ENCODE peak calls at places on chromosomes 16 and 17, in seven cellular contexts. One of them, this sample, is unnamed.

GRCh38 chr16:68382296-68382718 is 66.0 kb downstream of the SMPD3 start:
- DNase-seq in astrocyte of the hippocampus: no peak
- DNase-seq in heart right ventricle: no peak
- DNase-seq in activated CD8-positive, alpha-beta memory T cell treated with anti-CD3 and anti-CD28 coated beads for 1 hour: no peak
- DNase-seq in trophoblast cell: no peak
- DNase-seq in activated effector memory CD4-positive, alpha-beta T cell treated with anti-CD3 and anti-CD28 coated beads, Interleukin-2, amount 50 U/mL, for 16 hours: no peak
- DNase-seq in activated T-cell treated with anti-CD3 and anti-CD28 coated beads, Interleukin-2, amount 50 U/mL, for 4 hours: no peak
- DNase-seq in this sample: no peak

GRCh38 chr16:81446318-81447275 is 2.0 kb downstream of the CMIP start:
- DNase-seq in activated effector memory CD4-positive, alpha-beta T cell treated with anti-CD3 and anti-CD28 coated beads, Interleukin-2, amount 50 U/mL, for 16 hours: peak
- DNase-seq in heart right ventricle: no peak
- DNase-seq in astrocyte of the hippocampus: peak
- DNase-seq in trophoblast cell: peak
- DNase-seq in activated CD8-positive, alpha-beta memory T cell treated with anti-CD3 and anti-CD28 coated beads for 1 hour: no peak
- DNase-seq in activated T-cell treated with anti-CD3 and anti-CD28 coated beads, Interleukin-2, amount 50 U/mL, for 4 hours: no peak
- DNase-seq in this sample: no peak

GRCh38 chr16:50359626-50360025 is 9.2 kb downstream of the BRD7 start:
- DNase-seq in heart right ventricle: no peak
- DNase-seq in activated T-cell treated with anti-CD3 and anti-CD28 coated beads, Interleukin-2, amount 50 U/mL, for 4 hours: no peak
- DNase-seq in trophoblast cell: no peak
- DNase-seq in astrocyte of the hippocampus: no peak
- DNase-seq in activated effector memory CD4-positive, alpha-beta T cell treated with anti-CD3 and anti-CD28 coated beads, Interleukin-2, amount 50 U/mL, for 16 hours: no peak
- DNase-seq in activated CD8-positive, alpha-beta memory T cell treated with anti-CD3 and anti-CD28 coated beads for 1 hour: no peak
- DNase-seq in this sample: no peak

GRCh38 chr17:81528651-81529436 is 667 bp downstream of the FSCN2 start:
- DNase-seq in activated T-cell treated with anti-CD3 and anti-CD28 coated beads, Interleukin-2, amount 50 U/mL, for 4 hours: no peak
- DNase-seq in heart right ventricle: peak
- DNase-seq in trophoblast cell: peak
- DNase-seq in activated CD8-positive, alpha-beta memory T cell treated with anti-CD3 and anti-CD28 coated beads for 1 hour: no peak
- DNase-seq in activated effector memory CD4-positive, alpha-beta T cell treated with anti-CD3 and anti-CD28 coated beads, Interleukin-2, amount 50 U/mL, for 16 hours: no peak
- DNase-seq in astrocyte of the hippocampus: no peak
- DNase-seq in this sample: no peak

GRCh38 chr17:1313270-1314005 is 34.0 kb downstream of the TRARG1 start:
- DNase-seq in activated T-cell treated with anti-CD3 and anti-CD28 coated beads, Interleukin-2, amount 50 U/mL, for 4 hours: no peak
- DNase-seq in astrocyte of the hippocampus: no peak
- DNase-seq in trophoblast cell: no peak
- DNase-seq in activated CD8-positive, alpha-beta memory T cell treated with anti-CD3 and anti-CD28 coated beads for 1 hour: no peak
- DNase-seq in activated effector memory CD4-positive, alpha-beta T cell treated with anti-CD3 and anti-CD28 coated beads, Interleukin-2, amount 50 U/mL, for 16 hours: no peak
- DNase-seq in heart right ventricle: no peak
- DNase-seq in this sample: no peak

GRCh38 chr16:58658796-58659211 is 25.8 kb downstream of the SLC38A7 start:
- DNase-seq in heart right ventricle: no peak
- DNase-seq in trophoblast cell: no peak
- DNase-seq in activated effector memory CD4-positive, alpha-beta T cell treated with anti-CD3 and anti-CD28 coated beads, Interleukin-2, amount 50 U/mL, for 16 hours: no peak
- DNase-seq in activated T-cell treated with anti-CD3 and anti-CD28 coated beads, Interleukin-2, amount 50 U/mL, for 4 hours: no peak
- DNase-seq in astrocyte of the hippocampus: no peak
- DNase-seq in activated CD8-positive, alpha-beta memory T cell treated with anti-CD3 and anti-CD28 coated beads for 1 hour: no peak
- DNase-seq in this sample: no peak

GRCh38 chr17:19470529-19471261 is 59.7 kb downstream of the RNF112 start:
- DNase-seq in astrocyte of the hippocampus: no peak
- DNase-seq in activated effector memory CD4-positive, alpha-beta T cell treated with anti-CD3 and anti-CD28 coated beads, Interleukin-2, amount 50 U/mL, for 16 hours: no peak
- DNase-seq in activated CD8-positive, alpha-beta memory T cell treated with anti-CD3 and anti-CD28 coated beads for 1 hour: no peak
- DNase-seq in trophoblast cell: no peak
- DNase-seq in heart right ventricle: peak
- DNase-seq in activated T-cell treated with anti-CD3 and anti-CD28 coated beads, Interleukin-2, amount 50 U/mL, for 4 hours: no peak
- DNase-seq in this sample: no peak

GRCh38 chr17:51056813-51057510 is 63.7 kb downstream of the SPAG9 start:
- DNase-seq in activated effector memory CD4-positive, alpha-beta T cell treated with anti-CD3 and anti-CD28 coated beads, Interleukin-2, amount 50 U/mL, for 16 hours: no peak
- DNase-seq in trophoblast cell: no peak
- DNase-seq in activated T-cell treated with anti-CD3 and anti-CD28 coated beads, Interleukin-2, amount 50 U/mL, for 4 hours: no peak
- DNase-seq in heart right ventricle: no peak
- DNase-seq in astrocyte of the hippocampus: peak
- DNase-seq in activated CD8-positive, alpha-beta memory T cell treated with anti-CD3 and anti-CD28 coated beads for 1 hour: peak
- DNase-seq in this sample: peak

GRCh38 chr16:49341706-49342105 is 31.9 kb upstream of the C16orf78 start:
- DNase-seq in activated T-cell treated with anti-CD3 and anti-CD28 coated beads, Interleukin-2, amount 50 U/mL, for 4 hours: no peak
- DNase-seq in activated CD8-positive, alpha-beta memory T cell treated with anti-CD3 and anti-CD28 coated beads for 1 hour: no peak
- DNase-seq in heart right ventricle: no peak
- DNase-seq in astrocyte of the hippocampus: no peak
- DNase-seq in activated effector memory CD4-positive, alpha-beta T cell treated with anti-CD3 and anti-CD28 coated beads, Interleukin-2, amount 50 U/mL, for 16 hours: no peak
- DNase-seq in trophoblast cell: no peak
- DNase-seq in this sample: no peak

GRCh38 chr16:49675417-49675816 is 180.5 kb downstream of the ZNF423 start:
- DNase-seq in trophoblast cell: no peak
- DNase-seq in activated CD8-positive, alpha-beta memory T cell treated with anti-CD3 and anti-CD28 coated beads for 1 hour: no peak
- DNase-seq in astrocyte of the hippocampus: no peak
- DNase-seq in activated T-cell treated with anti-CD3 and anti-CD28 coated beads, Interleukin-2, amount 50 U/mL, for 4 hours: no peak
- DNase-seq in activated effector memory CD4-positive, alpha-beta T cell treated with anti-CD3 and anti-CD28 coated beads, Interleukin-2, amount 50 U/mL, for 16 hours: no peak
- DNase-seq in heart right ventricle: no peak
- DNase-seq in this sample: no peak

GRCh38 chr16:87724490-87725291 is 41.1 kb downstream of the KLHDC4 start:
- DNase-seq in activated CD8-positive, alpha-beta memory T cell treated with anti-CD3 and anti-CD28 coated beads for 1 hour: no peak
- DNase-seq in activated T-cell treated with anti-CD3 and anti-CD28 coated beads, Interleukin-2, amount 50 U/mL, for 4 hours: no peak
- DNase-seq in heart right ventricle: no peak
- DNase-seq in activated effector memory CD4-positive, alpha-beta T cell treated with anti-CD3 and anti-CD28 coated beads, Interleukin-2, amount 50 U/mL, for 16 hours: no peak
- DNase-seq in trophoblast cell: no peak
- DNase-seq in astrocyte of the hippocampus: no peak
- DNase-seq in this sample: no peak

GRCh38 chr17:40074175-40074512 is 11.4 kb downstream of the THRA start:
- DNase-seq in astrocyte of the hippocampus: no peak
- DNase-seq in activated effector memory CD4-positive, alpha-beta T cell treated with anti-CD3 and anti-CD28 coated beads, Interleukin-2, amount 50 U/mL, for 16 hours: no peak
- DNase-seq in activated CD8-positive, alpha-beta memory T cell treated with anti-CD3 and anti-CD28 coated beads for 1 hour: no peak
- DNase-seq in trophoblast cell: no peak
- DNase-seq in activated T-cell treated with anti-CD3 and anti-CD28 coated beads, Interleukin-2, amount 50 U/mL, for 4 hours: no peak
- DNase-seq in heart right ventricle: no peak
- DNase-seq in this sample: no peak

GRCh38 chr17:76493505-76494167 is 7.6 kb downstream of the RHBDF2 start:
- DNase-seq in heart right ventricle: peak
- DNase-seq in activated T-cell treated with anti-CD3 and anti-CD28 coated beads, Interleukin-2, amount 50 U/mL, for 4 hours: no peak
- DNase-seq in activated CD8-positive, alpha-beta memory T cell treated with anti-CD3 and anti-CD28 coated beads for 1 hour: no peak
- DNase-seq in astrocyte of the hippocampus: no peak
- DNase-seq in trophoblast cell: no peak
- DNase-seq in activated effector memory CD4-positive, alpha-beta T cell treated with anti-CD3 and anti-CD28 coated beads, Interleukin-2, amount 50 U/mL, for 16 hours: no peak
- DNase-seq in this sample: no peak

GRCh38 chr17:3818786-3819185 is 17.8 kb upstream of the ITGAE start:
- DNase-seq in activated effector memory CD4-positive, alpha-beta T cell treated with anti-CD3 and anti-CD28 coated beads, Interleukin-2, amount 50 U/mL, for 16 hours: no peak
- DNase-seq in activated CD8-positive, alpha-beta memory T cell treated with anti-CD3 and anti-CD28 coated beads for 1 hour: no peak
- DNase-seq in heart right ventricle: no peak
- DNase-seq in activated T-cell treated with anti-CD3 and anti-CD28 coated beads, Interleukin-2, amount 50 U/mL, for 4 hours: no peak
- DNase-seq in trophoblast cell: no peak
- DNase-seq in astrocyte of the hippocampus: peak
- DNase-seq in this sample: no peak

GRCh38 chr17:61694095-61694494 is 103.1 kb upstream of the NACA2 start:
- DNase-seq in activated CD8-positive, alpha-beta memory T cell treated with anti-CD3 and anti-CD28 coated beads for 1 hour: no peak
- DNase-seq in astrocyte of the hippocampus: no peak
- DNase-seq in trophoblast cell: no peak
- DNase-seq in activated effector memory CD4-positive, alpha-beta T cell treated with anti-CD3 and anti-CD28 coated beads, Interleukin-2, amount 50 U/mL, for 16 hours: no peak
- DNase-seq in activated T-cell treated with anti-CD3 and anti-CD28 coated beads, Interleukin-2, amount 50 U/mL, for 4 hours: no peak
- DNase-seq in heart right ventricle: no peak
- DNase-seq in this sample: no peak

GRCh38 chr17:21218101-21218500 is 4.1 kb upstream of the TMEM11 start:
- DNase-seq in astrocyte of the hippocampus: no peak
- DNase-seq in activated CD8-positive, alpha-beta memory T cell treated with anti-CD3 and anti-CD28 coated beads for 1 hour: no peak
- DNase-seq in trophoblast cell: no peak
- DNase-seq in heart right ventricle: no peak
- DNase-seq in activated effector memory CD4-positive, alpha-beta T cell treated with anti-CD3 and anti-CD28 coated beads, Interleukin-2, amount 50 U/mL, for 16 hours: peak
- DNase-seq in activated T-cell treated with anti-CD3 and anti-CD28 coated beads, Interleukin-2, amount 50 U/mL, for 4 hours: no peak
- DNase-seq in this sample: no peak

GRCh38 chr17:19359856-19360255 is 2.7 kb downstream of the B9D1 start:
- DNase-seq in astrocyte of the hippocampus: no peak
- DNase-seq in trophoblast cell: no peak
- DNase-seq in heart right ventricle: no peak
- DNase-seq in activated T-cell treated with anti-CD3 and anti-CD28 coated beads, Interleukin-2, amount 50 U/mL, for 4 hours: no peak
- DNase-seq in activated effector memory CD4-positive, alpha-beta T cell treated with anti-CD3 and anti-CD28 coated beads, Interleukin-2, amount 50 U/mL, for 16 hours: no peak
- DNase-seq in activated CD8-positive, alpha-beta memory T cell treated with anti-CD3 and anti-CD28 coated beads for 1 hour: no peak
- DNase-seq in this sample: no peak

GRCh38 chr16:65202461-65202860 is 80.6 kb upstream of the CDH11 start:
- DNase-seq in activated CD8-positive, alpha-beta memory T cell treated with anti-CD3 and anti-CD28 coated beads for 1 hour: no peak
- DNase-seq in astrocyte of the hippocampus: no peak
- DNase-seq in activated T-cell treated with anti-CD3 and anti-CD28 coated beads, Interleukin-2, amount 50 U/mL, for 4 hours: no peak
- DNase-seq in activated effector memory CD4-positive, alpha-beta T cell treated with anti-CD3 and anti-CD28 coated beads, Interleukin-2, amount 50 U/mL, for 16 hours: no peak
- DNase-seq in trophoblast cell: no peak
- DNase-seq in heart right ventricle: no peak
- DNase-seq in this sample: no peak

GRCh38 chr16:8950580-8951077 is 13.1 kb downstream of the USP7 start:
- DNase-seq in activated T-cell treated with anti-CD3 and anti-CD28 coated beads, Interleukin-2, amount 50 U/mL, for 4 hours: no peak
- DNase-seq in activated CD8-positive, alpha-beta memory T cell treated with anti-CD3 and anti-CD28 coated beads for 1 hour: no peak
- DNase-seq in heart right ventricle: no peak
- DNase-seq in trophoblast cell: peak
- DNase-seq in astrocyte of the hippocampus: peak
- DNase-seq in activated effector memory CD4-positive, alpha-beta T cell treated with anti-CD3 and anti-CD28 coated beads, Interleukin-2, amount 50 U/mL, for 16 hours: no peak
- DNase-seq in this sample: no peak

GRCh38 chr17:21542991-21543390 is 149.3 kb upstream of the KCNJ18 start:
- DNase-seq in activated effector memory CD4-positive, alpha-beta T cell treated with anti-CD3 and anti-CD28 coated beads, Interleukin-2, amount 50 U/mL, for 16 hours: no peak
- DNase-seq in astrocyte of the hippocampus: no peak
- DNase-seq in heart right ventricle: no peak
- DNase-seq in activated CD8-positive, alpha-beta memory T cell treated with anti-CD3 and anti-CD28 coated beads for 1 hour: no peak
- DNase-seq in trophoblast cell: no peak
- DNase-seq in activated T-cell treated with anti-CD3 and anti-CD28 coated beads, Interleukin-2, amount 50 U/mL, for 4 hours: no peak
- DNase-seq in this sample: no peak

GRCh38 chr17:7016406-7016805 is 4.0 kb downstream of the RNASEK start:
- DNase-seq in heart right ventricle: no peak
- DNase-seq in activated effector memory CD4-positive, alpha-beta T cell treated with anti-CD3 and anti-CD28 coated beads, Interleukin-2, amount 50 U/mL, for 16 hours: no peak
- DNase-seq in astrocyte of the hippocampus: no peak
- DNase-seq in activated CD8-positive, alpha-beta memory T cell treated with anti-CD3 and anti-CD28 coated beads for 1 hour: no peak
- DNase-seq in trophoblast cell: no peak
- DNase-seq in activated T-cell treated with anti-CD3 and anti-CD28 coated beads, Interleukin-2, amount 50 U/mL, for 4 hours: no peak
- DNase-seq in this sample: no peak

GRCh38 chr16:48608452-48608851 is 1.5 kb downstream of the N4BP1 start:
- DNase-seq in heart right ventricle: no peak
- DNase-seq in trophoblast cell: no peak
- DNase-seq in activated effector memory CD4-positive, alpha-beta T cell treated with anti-CD3 and anti-CD28 coated beads, Interleukin-2, amount 50 U/mL, for 16 hours: no peak
- DNase-seq in activated CD8-positive, alpha-beta memory T cell treated with anti-CD3 and anti-CD28 coated beads for 1 hour: no peak
- DNase-seq in activated T-cell treated with anti-CD3 and anti-CD28 coated beads, Interleukin-2, amount 50 U/mL, for 4 hours: no peak
- DNase-seq in astrocyte of the hippocampus: peak
- DNase-seq in this sample: no peak

GRCh38 chr16:19879241-19879792 is 5.3 kb downstream of the GPRC5B start:
- DNase-seq in heart right ventricle: no peak
- DNase-seq in activated T-cell treated with anti-CD3 and anti-CD28 coated beads, Interleukin-2, amount 50 U/mL, for 4 hours: no peak
- DNase-seq in activated CD8-positive, alpha-beta memory T cell treated with anti-CD3 and anti-CD28 coated beads for 1 hour: no peak
- DNase-seq in trophoblast cell: peak
- DNase-seq in astrocyte of the hippocampus: peak
- DNase-seq in activated effector memory CD4-positive, alpha-beta T cell treated with anti-CD3 and anti-CD28 coated beads, Interleukin-2, amount 50 U/mL, for 16 hours: no peak
- DNase-seq in this sample: no peak